ENCODE peak calls at places on chromosomes 3 and 15, in six cellular contexts. C, N, K, F, V and M are unnamed samples.

GRCh38 chr3:153273767-153274443 is 111.9 kb downstream of the RAP2B start:
- DNase-seq in C (no peak), N (no peak), K (no peak), F (no peak), V (peak), M (no peak)

GRCh38 chr3:170977911-170978310 is 48.6 kb downstream of the SLC2A2 start:
- DNase-seq in C (no peak), N (no peak), K (no peak), F (no peak), V (no peak), M (no peak)

GRCh38 chr15:39598186-39598850 is 17.4 kb downstream of the THBS1 start:
- DNase-seq in C (no peak), N (no peak), K (no peak), F (no peak), V (peak), M (no peak)

GRCh38 chr15:62253294-62253693 is 88.2 kb upstream of the C2CD4B start:
- DNase-seq in C (no peak), N (peak), K (no peak), F (no peak), V (no peak), M (peak)

GRCh38 chr3:189551007-189551406 is 80.2 kb upstream of the TP63 start:
- DNase-seq in C (no peak), N (no peak), K (no peak), F (no peak), V (no peak), M (no peak)

GRCh38 chr3:11001020-11001657 is 8.6 kb downstream of the SLC6A1 start:
- DNase-seq in C (no peak), N (peak), K (no peak), F (no peak), V (peak), M (peak)

GRCh38 chr3:29594261-29594660 is 313.4 kb downstream of the RBMS3 start:
- DNase-seq in C (no peak), N (no peak), K (no peak), F (no peak), V (no peak), M (no peak)

GRCh38 chr3:18127181-18127863 is 297.8 kb downstream of the SATB1 start:
- DNase-seq in C (peak), N (no peak), K (no peak), F (no peak), V (no peak), M (no peak)

GRCh38 chr3:49900491-49901153 is 3.1 kb downstream of the MST1R start:
- DNase-seq in C (no peak), N (no peak), K (peak), F (no peak), V (peak), M (peak)

GRCh38 chr3:126654571-126655393 is at the start of gene TXNRD3:
- DNase-seq in C (peak), N (peak), K (peak), F (peak), V (peak), M (peak)

GRCh38 chr3:37295925-37296324 is 121.5 kb upstream of the LRRFIP2 start:
- DNase-seq in C (no peak), N (no peak), K (no peak), F (no peak), V (no peak), M (no peak)

GRCh38 chr15:83287541-83288027 is 3.1 kb upstream of the BNC1 start:
- DNase-seq in C (no peak), N (no peak), K (no peak), F (no peak), V (peak), M (no peak)

GRCh38 chr15:65583701-65584100 is 27.2 kb downstream of the INTS14 start:
- DNase-seq in C (peak), N (peak), K (no peak), F (peak), V (no peak), M (no peak)

GRCh38 chr3:21477896-21478295 is 273.1 kb downstream of the ZNF385D start:
- DNase-seq in C (no peak), N (no peak), K (no peak), F (no peak), V (no peak), M (no peak)

GRCh38 chr3:41975421-41976103 is 13.7 kb upstream of the ULK4 start:
- DNase-seq in C (no peak), N (no peak), K (no peak), F (no peak), V (no peak), M (no peak)

GRCh38 chr3:141401584-141402475 is 33.5 kb downstream of the ZBTB38 start:
- DNase-seq in C (peak), N (peak), K (no peak), F (no peak), V (no peak), M (peak)

GRCh38 chr15:92817339-92817886 is 82.7 kb upstream of the CHD2 start:
- DNase-seq in C (no peak), N (no peak), K (no peak), F (no peak), V (no peak), M (no peak)

GRCh38 chr3:171838218-171838720 is 4.9 kb upstream of the TMEM212 start:
- DNase-seq in C (no peak), N (peak), K (no peak), F (no peak), V (no peak), M (no peak)

GRCh38 chr3:94082412-94082937 is 19.6 kb downstream of the NSUN3 start:
- DNase-seq in C (no peak), N (no peak), K (no peak), F (no peak), V (no peak), M (no peak)

DNA sequence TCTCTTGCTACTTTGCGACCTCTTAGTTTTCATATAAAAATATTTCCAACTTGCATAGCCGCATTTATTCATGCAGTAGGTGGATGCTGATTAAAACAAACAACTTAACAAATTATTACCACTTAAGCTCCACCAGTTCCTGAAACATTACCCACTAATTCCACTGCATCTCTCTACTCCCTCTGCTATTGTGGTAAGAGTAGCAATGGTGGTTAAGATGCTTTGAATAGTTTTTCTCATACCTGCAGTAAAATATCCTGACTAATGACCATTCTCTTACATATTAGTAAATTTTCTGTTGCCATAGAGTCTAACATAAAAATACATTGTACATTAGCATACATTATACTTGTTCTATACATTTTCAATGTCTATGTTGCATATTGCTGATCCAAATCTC is 397.6 kb upstream of the PLSCR5 start:
- DNase-seq in C (no peak), N (no peak), K (no peak), F (no peak), V (no peak), M (no peak)
- TF ChIP-seq CTCF in C (no peak), N (no peak), K (no peak), F (no peak), V (no peak), M (no peak)

GRCh38 chr3:196541684-196542445 is 26.5 kb downstream of the WDR53 start:
- DNase-seq in C (no peak), N (no peak), K (no peak), F (no peak), V (peak), M (no peak)

GRCh38 chr3:196533260-196533681 is 18.1 kb upstream of the SMCO1 start:
- DNase-seq in C (no peak), N (peak), K (no peak), F (no peak), V (no peak), M (no peak)

GRCh38 chr3:196537319-196537984 is 22.3 kb upstream of the SMCO1 start:
- DNase-seq in C (peak), N (peak), K (no peak), F (peak), V (peak), M (peak)
- TF ChIP-seq CTCF in C (peak), N (peak), K (peak), F (peak), V (peak), M (peak)

GRCh38 chr3:5572168-5572567 is 384.7 kb downstream of the EDEM1 start:
- DNase-seq in C (no peak), N (no peak), K (no peak), F (no peak), V (no peak), M (no peak)

GRCh38 chr3:5565026-5565425 is 377.5 kb downstream of the EDEM1 start:
- DNase-seq in C (no peak), N (no peak), K (no peak), F (no peak), V (no peak), M (no peak)

GRCh38 chr3:5569152-5569551 is 381.6 kb downstream of the EDEM1 start:
- DNase-seq in C (no peak), N (no peak), K (no peak), F (no peak), V (no peak), M (no peak)

GRCh38 chr3:5567113-5567512 is 379.6 kb downstream of the EDEM1 start:
- DNase-seq in C (no peak), N (no peak), K (no peak), F (no peak), V (no peak), M (no peak)

GRCh38 chr3:5568451-5568850 is 380.9 kb downstream of the EDEM1 start:
- DNase-seq in C (no peak), N (peak), K (peak), F (no peak), V (peak), M (peak)
- TF ChIP-seq CTCF in C (no peak), N (peak), K (peak), F (no peak), V (no peak), M (no peak)

GRCh38 chr3:38562467-38562925 is 66.4 kb downstream of the EXOG start:
- DNase-seq in C (no peak), N (no peak), K (no peak), F (no peak), V (no peak), M (no peak)

GRCh38 chr3:38560996-38561717 is 65.0 kb downstream of the EXOG start:
- DNase-seq in C (no peak), N (no peak), K (no peak), F (no peak), V (no peak), M (no peak)

GRCh38 chr3:38561746-38562466 is 65.8 kb downstream of the EXOG start:
- DNase-seq in C (no peak), N (no peak), K (no peak), F (no peak), V (no peak), M (no peak)

GRCh38 chr3:38558864-38559263 is 62.7 kb downstream of the EXOG start:
- DNase-seq in C (no peak), N (no peak), K (no peak), F (no peak), V (no peak), M (no peak)

DNA sequence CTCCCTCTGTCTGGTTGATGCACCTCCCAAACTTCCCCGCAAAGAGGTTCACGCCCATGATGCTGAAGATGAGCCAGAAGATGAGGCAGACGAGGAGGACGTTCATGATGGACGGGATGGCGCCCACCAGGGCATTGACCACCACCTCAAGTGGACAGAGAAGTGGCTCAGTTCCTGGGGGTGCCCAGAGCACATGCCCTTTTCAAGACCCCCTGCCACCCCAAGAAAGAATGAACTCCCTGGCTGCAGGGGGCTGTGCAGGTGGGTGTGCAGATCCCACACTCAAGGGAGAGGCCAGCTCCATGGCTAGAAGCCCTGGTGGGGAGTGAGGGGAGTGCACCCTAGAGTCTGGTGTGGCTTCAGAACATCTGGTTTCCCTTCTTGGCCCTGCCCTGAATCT is 64.1 kb downstream of the EXOG start:
- DNase-seq in C (no peak), N (no peak), K (no peak), F (no peak), V (no peak), M (no peak)
- TF ChIP-seq CTCF in C (no peak), N (no peak), K (peak), F (no peak), V (no peak), M (no peak)

DNA sequence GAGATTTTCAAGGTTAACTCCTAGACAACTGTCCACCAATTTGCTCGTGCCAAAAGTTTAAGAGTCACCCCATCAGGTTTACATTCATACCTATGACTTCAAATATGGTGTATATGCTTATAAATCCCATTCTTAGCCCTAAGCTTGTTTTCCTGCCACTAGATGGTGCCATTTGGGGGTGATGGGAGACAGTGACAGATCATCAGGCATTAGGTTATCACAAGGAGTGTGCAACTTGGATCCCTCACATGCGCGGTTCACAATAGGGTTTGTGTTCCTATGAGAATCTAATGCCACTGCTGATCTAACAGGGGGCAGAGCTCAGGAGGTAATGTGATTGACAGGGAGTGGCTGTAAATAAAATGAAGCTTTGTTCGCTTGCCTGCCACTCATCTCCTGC is 182.7 kb downstream of the CNTN6 start:
- DNase-seq in C (no peak), N (peak), K (no peak), F (no peak), V (peak), M (peak)
- TF ChIP-seq CTCF in C (peak), N (peak), K (no peak), F (no peak), V (peak), M (no peak)

GRCh38 chr3:152123457-152123856 is 145.3 kb upstream of the MBNL1 start:
- DNase-seq in C (no peak), N (no peak), K (no peak), F (no peak), V (no peak), M (no peak)
- TF ChIP-seq CTCF in C (no peak), N (no peak), K (peak), F (no peak), V (no peak), M (no peak)

DNA sequence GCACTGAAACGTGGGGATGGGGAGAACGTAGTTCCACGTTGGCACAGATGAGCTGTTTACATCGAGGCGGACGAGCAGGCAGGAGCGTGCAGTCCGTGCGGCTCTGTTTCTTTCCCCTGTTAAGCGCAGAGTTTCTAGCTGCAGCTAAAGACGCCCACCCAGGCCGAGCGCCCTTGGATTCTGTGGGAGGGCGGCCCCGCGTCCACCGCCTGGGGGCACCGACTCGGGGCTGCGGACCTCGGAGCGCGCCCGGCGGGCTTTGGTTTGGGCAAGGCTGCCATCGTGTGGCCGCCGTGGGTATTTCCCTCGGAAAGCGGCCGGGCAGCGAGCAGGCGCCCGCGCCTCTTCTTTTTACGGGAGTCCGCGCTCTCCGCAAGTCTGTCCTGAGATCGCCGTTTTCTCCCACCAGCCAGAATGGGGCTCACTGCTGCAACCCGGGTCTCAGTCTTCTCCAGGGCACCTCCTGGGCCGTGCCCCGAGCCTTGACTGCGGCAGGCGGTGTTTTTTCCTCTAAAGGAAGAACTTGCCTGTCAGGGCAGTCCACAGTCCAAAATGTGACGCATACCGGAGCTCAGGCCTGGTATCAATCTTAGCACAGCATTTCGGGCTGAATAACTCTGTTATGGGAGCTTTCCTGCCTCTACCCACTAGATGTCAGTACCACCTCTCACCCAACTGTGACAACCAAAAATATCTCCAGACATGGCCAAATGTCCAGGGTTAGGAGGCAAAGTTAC is 219.9 kb upstream of the IGF1R start:
- DNase-seq in C (peak), N (peak), K (peak), F (peak), V (peak), M (peak)
- TF ChIP-seq CTCF in C (peak), N (peak), K (peak), F (peak), V (peak), M (peak)

DNA sequence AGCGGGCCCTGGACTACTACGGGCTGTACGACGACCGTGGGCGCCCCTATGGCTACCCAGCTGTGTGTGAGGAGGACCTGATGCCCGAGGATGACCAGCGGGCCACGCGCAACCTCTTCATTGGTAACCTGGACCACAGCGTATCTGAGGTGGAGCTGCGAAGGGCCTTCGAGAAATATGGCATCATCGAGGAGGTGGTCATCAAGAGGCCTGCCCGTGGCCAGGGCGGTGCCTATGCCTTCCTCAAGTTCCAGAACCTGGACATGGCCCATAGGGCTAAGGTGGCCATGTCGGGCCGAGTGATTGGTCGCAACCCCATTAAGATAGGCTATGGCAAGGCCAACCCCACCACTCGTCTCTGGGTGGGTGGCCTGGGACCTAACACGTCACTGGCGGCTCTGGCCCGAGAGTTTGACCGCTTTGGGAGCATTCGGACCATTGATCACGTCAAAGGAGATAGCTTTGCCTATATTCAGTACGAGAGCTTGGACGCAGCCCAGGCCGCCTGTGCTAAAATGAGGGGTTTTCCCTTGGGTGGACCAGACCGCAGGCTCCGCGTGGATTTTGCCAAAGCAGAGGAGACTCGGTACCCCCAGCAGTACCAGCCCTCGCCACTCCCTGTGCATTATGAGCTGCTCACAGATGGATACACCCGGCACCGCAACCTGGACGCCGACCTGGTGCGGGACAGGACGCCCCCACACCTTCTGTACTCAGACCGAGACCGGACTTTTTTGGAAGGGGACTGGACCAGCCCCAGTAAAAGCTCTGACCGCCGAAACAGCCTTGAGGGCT is 1.4 kb downstream of the RBM15B start:
- DNase-seq in C (no peak), N (no peak), K (no peak), F (no peak), V (no peak), M (no peak)
- TF ChIP-seq CTCF in C (no peak), N (no peak), K (no peak), F (no peak), V (no peak), M (no peak)

DNA sequence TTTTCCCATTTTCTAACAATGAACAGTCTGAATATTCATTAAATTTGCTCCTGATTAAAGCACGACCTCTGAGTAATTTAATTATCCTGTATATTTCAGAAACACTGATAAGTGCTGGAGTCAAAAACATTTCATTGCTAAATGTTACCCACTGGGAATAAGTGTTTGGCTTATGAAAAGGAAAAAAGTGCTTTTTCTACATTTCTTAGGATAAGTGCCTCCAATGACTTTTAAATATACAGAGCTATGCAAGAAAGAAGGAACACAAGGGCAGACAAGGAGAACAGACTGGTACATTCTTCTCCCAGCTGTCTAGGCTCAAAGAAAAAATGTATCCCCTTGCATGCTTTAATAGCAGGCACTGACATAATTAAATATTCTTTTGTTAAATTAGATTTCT is 32.3 kb upstream of the SYNPR start:
- DNase-seq in C (no peak), N (no peak), K (no peak), F (no peak), V (no peak), M (no peak)
- TF ChIP-seq CTCF in C (no peak), N (no peak), K (no peak), F (no peak), V (no peak), M (no peak)